ENCODE peak calls at places on chromosomes 3 and 15, in eight cellular contexts. X, R, A, Z, E, B, O and Q are unnamed samples.

GRCh38 chr3:10356461-10356897 is 35.6 kb upstream of the SEC13 start:
- DNase-seq in A (no peak), E (no peak), O (no peak), R (no peak), Z (no peak), X (no peak), B (no peak), Q (no peak)

GRCh38 chr3:58044656-58045055 is 36.4 kb downstream of the FLNB start:
- DNase-seq in R (no peak), B (no peak), X (no peak), A (no peak), Z (no peak), O (no peak), E (no peak), Q (no peak)

GRCh38 chr15:44726568-44727461 is 9.5 kb upstream of the TRIM69 start:
- DNase-seq in O (no peak), Z (peak; percentile 96), B (peak; percentile 85), E (peak; percentile 3), A (no peak), X (peak; percentile 62), R (no peak), Q (no peak)

GRCh38 chr3:11080492-11080891 is 73.8 kb upstream of the HRH1 start:
- DNase-seq in X (no peak), B (no peak), R (no peak), O (no peak), A (no peak), E (no peak), Z (peak; percentile 57), Q (no peak)

GRCh38 chr3:134029734-134030381 is at the start of gene SLCO2A1:
- DNase-seq in A (peak; percentile 32), B (peak; percentile 90), X (no peak), O (peak; percentile 2), R (peak; percentile 47), E (peak; percentile 18), Z (no peak), Q (no peak)

GRCh38 chr3:166013073-166013679 is 176.0 kb upstream of the BCHE start:
- DNase-seq in E (peak; percentile 40), X (peak; percentile 38), A (no peak), Z (peak; percentile 36), B (no peak), R (peak; percentile 19), O (no peak), Q (peak; percentile 15)

GRCh38 chr3:69282191-69282590 is 103.7 kb downstream of the FRMD4B start:
- DNase-seq in A (no peak), R (no peak), B (no peak), Z (no peak), E (no peak), O (peak; percentile 41), X (peak; percentile 25), Q (no peak)

GRCh38 chr3:122577409-122578028 is at the start of gene PARP15:
- DNase-seq in R (no peak), Z (no peak), B (no peak), X (no peak), O (peak; percentile 30), E (no peak), A (no peak), Q (no peak)

GRCh38 chr3:22922317-22922716 is 280.8 kb upstream of the UBE2E2 start:
- DNase-seq in E (no peak), B (no peak), R (no peak), X (peak; percentile 9), A (no peak), Z (peak; percentile 10), O (no peak), Q (no peak)

GRCh38 chr3:133853063-133853924 is 42.4 kb downstream of the RAB6B start:
- DNase-seq in Z (no peak), E (no peak), A (no peak), B (no peak), O (no peak), R (no peak), X (no peak), Q (no peak)

GRCh38 chr15:97502038-97502437 is 458.5 kb upstream of the ARRDC4 start:
- DNase-seq in Z (peak; percentile 84), O (no peak), B (no peak), E (no peak), X (no peak), R (no peak), A (no peak), Q (no peak)

GRCh38 chr3:30476373-30477082 is 129.9 kb upstream of the TGFBR2 start:
- DNase-seq in Z (no peak), R (no peak), A (no peak), E (no peak), O (no peak), X (no peak), B (no peak), Q (no peak)

GRCh38 chr3:141303481-141304223 is 64.7 kb upstream of the ZBTB38 start:
- DNase-seq in X (peak; percentile 83), B (no peak), Z (peak; percentile 88), E (peak; percentile 59), R (peak; percentile 73), A (peak; percentile 32), O (peak; percentile 57), Q (peak; percentile 84)

GRCh38 chr15:23647421-23648375 is at the start of gene MAGEL2:
- DNase-seq in B (peak; percentile 73), X (no peak), O (no peak), A (no peak), R (peak; percentile 72), Z (no peak), E (peak; percentile 25), Q (no peak)

GRCh38 chr3:101744811-101745210 is 20.4 kb downstream of the CEP97 start:
- DNase-seq in E (no peak), Z (no peak), X (no peak), A (no peak), O (no peak), B (no peak), R (no peak), Q (no peak)

GRCh38 chr3:131501949-131502348 is 822 bp downstream of the MRPL3 start:
- DNase-seq in Z (no peak), X (no peak), B (no peak), E (no peak), A (no peak), O (no peak), R (no peak), Q (no peak)

GRCh38 chr3:81602781-81603180 is 158.7 kb downstream of the GBE1 start:
- DNase-seq in B (no peak), Z (no peak), O (no peak), A (no peak), R (no peak), E (no peak), X (no peak), Q (no peak)

GRCh38 chr3:71163216-71163918 is 420.2 kb downstream of the FOXP1 start:
- DNase-seq in O (no peak), X (no peak), R (no peak), Z (no peak), E (no peak), A (no peak), B (no peak), Q (no peak)

GRCh38 chr3:30141927-30142326 is 464.5 kb upstream of the TGFBR2 start:
- DNase-seq in B (no peak), Z (no peak), A (no peak), R (no peak), X (no peak), E (no peak), O (no peak), Q (no peak)

GRCh38 chr3:168812234-168812633 is 716.5 kb upstream of the GOLIM4 start:
- DNase-seq in X (no peak), O (no peak), B (no peak), A (no peak), Z (no peak), E (no peak), R (no peak), Q (no peak)

GRCh38 chr3:46946856-46947544 is 29.5 kb downstream of the CCDC12 start:
- DNase-seq in O (peak; percentile 41), E (no peak), X (no peak), R (no peak), B (peak; percentile 76), A (no peak), Z (peak; percentile 81), Q (no peak)

GRCh38 chr3:33439421-33440327 is 531 bp downstream of the UBP1 start:
- DNase-seq in R (no peak), O (peak; percentile 45), A (peak; percentile 16), E (peak; percentile 15), X (peak; percentile 26), B (peak; percentile 78), Z (peak; percentile 38), Q (peak; percentile 66)

GRCh38 chr3:160291290-160291908 is 66.2 kb downstream of the C3orf80 start:
- DNase-seq in B (no peak), Z (no peak), X (no peak), A (no peak), O (no peak), E (no peak), R (no peak), Q (no peak)

GRCh38 chr15:83155937-83156336 is 48.5 kb downstream of the TM6SF1 start:
- DNase-seq in Z (no peak), X (no peak), A (no peak), R (no peak), B (no peak), O (no peak), E (no peak), Q (no peak)

GRCh38 chr3:88034876-88035275 is 23.9 kb downstream of the CGGBP1 start:
- DNase-seq in X (no peak), R (no peak), E (no peak), O (no peak), Z (no peak), B (no peak), A (no peak), Q (no peak)

GRCh38 chr3:130925628-130926027 is 31.7 kb downstream of the ATP2C1 start:
- DNase-seq in Z (peak; percentile 52), B (no peak), R (peak; percentile 16), E (no peak), O (no peak), A (no peak), X (no peak), Q (no peak)

GRCh38 chr3:11197471-11197870 is 43.2 kb downstream of the HRH1 start:
- DNase-seq in B (no peak), Z (no peak), A (no peak), O (no peak), E (no peak), R (no peak), X (no peak), Q (no peak)

GRCh38 chr3:180467177-180467576 is 134.8 kb upstream of the TTC14 start:
- DNase-seq in X (no peak), A (no peak), R (no peak), B (no peak), O (no peak), Z (peak; percentile 39), E (no peak), Q (no peak)

GRCh38 chr15:87752250-87752951 is 504.1 kb downstream of the NTRK3 start:
- DNase-seq in E (peak; percentile 19), A (no peak), R (no peak), Z (peak; percentile 86), B (no peak), X (no peak), O (no peak), Q (no peak)

GRCh38 chr3:130894873-130895330 is 1.0 kb downstream of the ATP2C1 start:
- DNase-seq in Z (peak; percentile 25), X (peak; percentile 48), B (no peak), E (peak; percentile 14), A (no peak), O (no peak), R (no peak), Q (no peak)

GRCh38 chr3:174951023-174951422 is 91.9 kb downstream of the NAALADL2 start:
- DNase-seq in R (no peak), E (no peak), A (no peak), X (no peak), Z (peak; percentile 84), O (no peak), B (no peak), Q (no peak)